ENCODE peak calls at places on chromosomes 6 and 20, in nine cellular contexts. One of them, this sample, is unnamed.

GRCh38 chr6:137798846-137799245 is 68.2 kb upstream of the TNFAIP3 start:
- DNase-seq in NCI-H2029: no peak
- DNase-seq in myocyte: no peak
- DNase-seq in GM12865: no peak
- DNase-seq in GM10248: no peak
- DNase-seq in omental fat pad: no peak
- DNase-seq in NCI-H446: no peak
- DNase-seq in NCI-H1417: no peak
- DNase-seq in bronchial epithelial cell: no peak
- DNase-seq in this sample: no peak

GRCh38 chr20:37968726-37969401 is 64.4 kb downstream of the TTI1 start:
- DNase-seq in GM12865: no peak
- DNase-seq in NCI-H1417: peak
- DNase-seq in bronchial epithelial cell: peak
- DNase-seq in myocyte: peak
- DNase-seq in GM10248: no peak
- DNase-seq in NCI-H446: no peak
- DNase-seq in omental fat pad: no peak
- DNase-seq in NCI-H2029: peak
- DNase-seq in this sample: no peak

GRCh38 chr20:45365444-45365970 is 2.6 kb downstream of the SYS1 start:
- DNase-seq in bronchial epithelial cell: no peak
- DNase-seq in GM10248: no peak
- DNase-seq in GM12865: no peak
- DNase-seq in NCI-H2029: no peak
- DNase-seq in myocyte: no peak
- DNase-seq in NCI-H446: no peak
- DNase-seq in omental fat pad: no peak
- DNase-seq in NCI-H1417: no peak
- DNase-seq in this sample: no peak

GRCh38 chr6:90478789-90479602 is 107.9 kb downstream of the MAP3K7 start:
- DNase-seq in NCI-H446: peak
- DNase-seq in GM10248: peak
- DNase-seq in GM12865: peak
- DNase-seq in NCI-H2029: peak
- DNase-seq in bronchial epithelial cell: peak
- DNase-seq in omental fat pad: peak
- DNase-seq in myocyte: peak
- DNase-seq in NCI-H1417: peak
- DNase-seq in this sample: peak

GRCh38 chr6:130233332-130233731 is 10.6 kb upstream of the SAMD3 start:
- DNase-seq in GM12865: no peak
- DNase-seq in bronchial epithelial cell: no peak
- DNase-seq in omental fat pad: no peak
- DNase-seq in NCI-H446: no peak
- DNase-seq in NCI-H2029: no peak
- DNase-seq in myocyte: no peak
- DNase-seq in GM10248: no peak
- DNase-seq in NCI-H1417: no peak
- DNase-seq in this sample: no peak

GRCh38 chr6:105769197-105769596 is 316.9 kb upstream of the PRDM1 start:
- DNase-seq in omental fat pad: no peak
- DNase-seq in GM12865: no peak
- DNase-seq in NCI-H446: no peak
- DNase-seq in NCI-H1417: no peak
- DNase-seq in bronchial epithelial cell: no peak
- DNase-seq in GM10248: no peak
- DNase-seq in myocyte: peak
- DNase-seq in NCI-H2029: no peak
- DNase-seq in this sample: no peak

GRCh38 chr6:11007715-11008608 is 36.1 kb downstream of the ELOVL2 start:
- DNase-seq in NCI-H2029: no peak
- DNase-seq in GM12865: no peak
- DNase-seq in NCI-H1417: no peak
- DNase-seq in NCI-H446: no peak
- DNase-seq in omental fat pad: no peak
- DNase-seq in bronchial epithelial cell: peak
- DNase-seq in myocyte: no peak
- DNase-seq in GM10248: no peak
- DNase-seq in this sample: peak

GRCh38 chr6:80608881-80609280 is 502.4 kb downstream of the BCKDHB start:
- DNase-seq in GM10248: no peak
- DNase-seq in NCI-H2029: no peak
- DNase-seq in NCI-H1417: no peak
- DNase-seq in omental fat pad: no peak
- DNase-seq in NCI-H446: no peak
- DNase-seq in bronchial epithelial cell: peak
- DNase-seq in GM12865: no peak
- DNase-seq in myocyte: no peak
- DNase-seq in this sample: no peak

GRCh38 chr6:141965016-141965545 is 167.6 kb upstream of the GJE1 start:
- DNase-seq in GM10248: no peak
- DNase-seq in NCI-H2029: no peak
- DNase-seq in omental fat pad: no peak
- DNase-seq in NCI-H446: no peak
- DNase-seq in bronchial epithelial cell: no peak
- DNase-seq in GM12865: no peak
- DNase-seq in myocyte: no peak
- DNase-seq in NCI-H1417: no peak
- DNase-seq in this sample: no peak

GRCh38 chr6:106434530-106434929 is 74.0 kb downstream of the CRYBG1 start:
- DNase-seq in NCI-H2029: no peak
- DNase-seq in NCI-H1417: no peak
- DNase-seq in GM12865: no peak
- DNase-seq in bronchial epithelial cell: no peak
- DNase-seq in NCI-H446: no peak
- DNase-seq in omental fat pad: no peak
- DNase-seq in GM10248: no peak
- DNase-seq in myocyte: no peak
- DNase-seq in this sample: no peak

This sample was measured in LNCaP clone FGC.